ENCODE peak calls at places on chromosomes 2 and 18, in nine cellular contexts. S, I, E, Y, M, Q, A, F and W are unnamed samples. For H3K36me3, the result is how much of the 10 kb centered on the place peaks cover.

GRCh38 chr2:15780912-15781574 is 159.3 kb upstream of the MYCN start:
- DNase-seq in A (no peak), M (no peak), F (no peak), S (no peak), I (no peak), E (no peak), Q (no peak), Y (no peak), W (no peak)

GRCh38 chr18:48408727-48409590 is at the start of gene ZBTB7C:
- DNase-seq in F (no peak), A (peak), Q (no peak), Y (peak), I (peak), E (no peak), M (peak), S (no peak), W (peak)

GRCh38 chr2:107414376-107414775 is 412.3 kb upstream of the RGPD4 start:
- DNase-seq in I (no peak), F (no peak), M (no peak), Y (no peak), E (no peak), A (no peak), Q (no peak), S (no peak), W (no peak)

GRCh38 chr2:45793564-45793963 is 142.1 kb downstream of the PRKCE start:
- DNase-seq in F (no peak), Y (no peak), S (no peak), Q (no peak), E (no peak), I (no peak), M (no peak), A (no peak), W (no peak)

GRCh38 chr2:75424936-75425619 is 135.7 kb downstream of the EVA1A start:
- DNase-seq in F (peak), E (peak), S (no peak), I (peak), Q (peak), Y (no peak), M (no peak), A (no peak), W (no peak)

GRCh38 chr18:48809365-48809764 is 141.4 kb downstream of the SMAD7 start:
- DNase-seq in M (no peak), Y (no peak), E (no peak), S (no peak), A (no peak), I (no peak), Q (no peak), F (no peak), W (no peak)

GRCh38 chr2:175154670-175155082 is 13.3 kb downstream of the ATF2 start:
- DNase-seq in Y (no peak), A (no peak), S (no peak), Q (peak), M (no peak), E (peak), I (no peak), F (peak), W (no peak)

GRCh38 chr2:72108121-72108520 is 39.5 kb downstream of the CYP26B1 start:
- DNase-seq in A (no peak), Y (no peak), S (no peak), M (no peak), F (peak), E (peak), I (no peak), Q (no peak), W (no peak)

GRCh38 chr2:212721026-212721451 is 182.4 kb upstream of the ERBB4 start:
- DNase-seq in Y (no peak), A (peak), E (no peak), F (no peak), M (peak), I (no peak), Q (no peak), S (no peak), W (no peak)

GRCh38 chr2:106562232-106562631 is 75.1 kb downstream of the CD8B2 start:
- DNase-seq in Y (no peak), M (no peak), I (no peak), A (no peak), E (no peak), S (no peak), Q (peak), F (no peak), W (no peak)

GRCh38 chr2:21317131-21317530 is 193.4 kb downstream of the TDRD15 start:
- DNase-seq in M (no peak), Q (peak), F (no peak), S (peak), E (peak), I (no peak), A (no peak), Y (peak), W (peak)

GRCh38 chr2:191696001-191696400 is 18.1 kb downstream of the NABP1 start:
- DNase-seq in M (no peak), Y (peak), A (no peak), I (no peak), S (peak), E (peak), Q (peak), F (peak), W (peak)

GRCh38 chr2:116696223-116696622 is 1118.3 kb upstream of the DDX18 start:
- DNase-seq in A (no peak), E (peak), Q (no peak), Y (no peak), F (no peak), S (no peak), I (no peak), M (no peak), W (no peak)

GRCh38 chr2:188517549-188518255 is 226.0 kb downstream of the GULP1 start:
- DNase-seq in S (no peak), Y (no peak), M (no peak), Q (no peak), E (no peak), F (no peak), A (no peak), I (no peak), W (no peak)

GRCh38 chr2:159153463-159153862 is 133.0 kb downstream of the WDSUB1 start:
- DNase-seq in E (peak), M (no peak), I (no peak), A (no peak), S (no peak), F (no peak), Y (no peak), Q (no peak), W (no peak)

GRCh38 chr2:119462574-119462973 is 30.9 kb downstream of the TMEM37 start:
- DNase-seq in Y (no peak), S (no peak), A (no peak), E (no peak), Q (no peak), M (no peak), F (no peak), I (no peak), W (no peak)

GRCh38 chr2:16665746-16666452 is at the start of gene CYRIA:
- DNase-seq in S (peak), E (no peak), Y (peak), I (peak), F (no peak), M (peak), Q (no peak), A (peak), W (peak)

GRCh38 chr18:40346146-40346545 is 1608.9 kb upstream of the PIK3C3 start:
- DNase-seq in I (no peak), S (no peak), Q (peak), F (no peak), E (no peak), M (no peak), A (no peak), Y (no peak), W (no peak)

GRCh38 chr2:135009339-135009738 is 37.9 kb downstream of the MAP3K19 start:
- DNase-seq in M (no peak), Q (no peak), F (no peak), I (no peak), A (no peak), S (no peak), Y (no peak), E (no peak), W (no peak)

GRCh38 chr2:147149589-147150245 is 695.1 kb upstream of the ACVR2A start:
- DNase-seq in Q (peak), E (peak), F (peak), M (peak), S (no peak), A (no peak), Y (no peak), I (no peak), W (no peak)

GRCh38 chr2:223538920-223539440 is 63.2 kb downstream of the SCG2 start:
- DNase-seq in I (no peak), F (no peak), Q (peak), A (no peak), S (no peak), E (no peak), Y (no peak), M (no peak), W (peak)

GRCh38 chr2:173264603-173265366 is 89.9 kb upstream of the CDCA7 start:
- DNase-seq in A (no peak), M (no peak), F (no peak), Y (no peak), S (no peak), E (no peak), I (no peak), Q (no peak), W (no peak)

GRCh38 chr2:152730591-152731333 is 12.3 kb downstream of the ARL6IP6 start:
- DNase-seq in S (no peak), I (no peak), F (peak), Y (no peak), A (no peak), M (no peak), E (peak), Q (peak), W (no peak)

GRCh38 chr2:191499874-191500565 is 177.9 kb upstream of the NABP1 start:
- DNase-seq in S (no peak), E (no peak), I (no peak), Y (no peak), F (peak), A (no peak), Q (peak), M (no peak), W (no peak)

GRCh38 chr2:105121417-105121816 is 83.5 kb downstream of the MRPS9 start:
- DNase-seq in M (no peak), Y (no peak), F (no peak), A (no peak), I (no peak), E (no peak), Q (no peak), S (no peak), W (no peak)
- H3K4me3 ChIP-seq in M (no peak), Y (no peak), F (no peak), A (no peak), I (no peak), E (no peak), Q (no peak), S (no peak), W (no peak)

GRCh38 chr2:68100189-68100588 is 37.4 kb upstream of the C1D start:
- DNase-seq in Q (no peak), A (no peak), M (no peak), E (no peak), F (no peak), S (no peak), Y (no peak), I (no peak), W (no peak)
- H3K36me3 ChIP-seq in Q (under half), A (under half), M (under half), E (under half), F (under half), S (under half), Y (under half), I (under half), W (under half)

GRCh38 chr2:195477996-195478382 is 179.0 kb upstream of the SLC39A10 start:
- DNase-seq in S (no peak), F (no peak), I (no peak), Y (no peak), Q (no peak), M (no peak), A (no peak), E (no peak), W (no peak)
- H3K4me3 ChIP-seq in S (no peak), F (no peak), I (no peak), Y (no peak), Q (no peak), M (no peak), A (no peak), E (no peak), W (no peak)

GRCh38 chr2:227117027-227117426 is 47.0 kb downstream of the COL4A4 start:
- DNase-seq in A (no peak), F (no peak), Y (no peak), E (peak), M (no peak), Q (no peak), S (no peak), I (no peak), W (no peak)
- H3K36me3 ChIP-seq in A (half or more), F (under half), Y (under half), E (under half), M (under half), Q (under half), S (under half), I (under half), W (under half)

DNA sequence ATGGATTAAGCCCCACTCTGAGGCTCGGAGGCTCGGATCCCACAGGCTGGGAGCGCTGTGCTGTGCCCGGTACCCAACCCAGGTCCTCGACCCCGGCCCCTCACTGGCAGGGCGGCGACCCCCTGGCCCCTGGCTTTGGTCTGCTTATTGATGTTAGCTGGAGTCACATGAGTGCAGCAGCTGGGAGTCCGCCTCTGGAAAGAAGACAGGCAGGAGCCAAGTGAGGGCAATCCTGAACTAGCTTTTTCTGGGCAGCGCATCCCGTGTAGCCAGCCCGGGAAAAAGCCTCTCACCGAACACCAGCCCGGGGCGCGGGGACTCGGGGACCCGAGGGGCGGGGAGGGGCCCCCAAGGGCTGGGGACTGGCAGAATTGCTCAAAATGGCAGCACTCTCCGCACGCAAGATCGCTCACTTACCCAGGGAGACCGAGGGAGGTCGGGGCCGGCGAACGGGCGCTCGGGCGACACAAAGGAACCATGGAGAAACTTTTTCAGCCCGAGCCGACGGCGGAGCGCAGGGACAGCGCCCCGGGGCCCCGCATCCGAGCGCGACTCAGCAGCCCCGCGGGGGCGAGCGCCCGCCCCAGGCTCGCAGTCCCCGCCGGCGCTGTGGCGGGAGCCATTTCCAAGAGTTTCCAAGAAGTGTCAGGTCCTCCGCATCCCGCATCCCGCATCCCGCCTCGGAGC is 566 bp downstream of the TMEM200C start:
- DNase-seq in S (no peak), F (peak), I (peak), A (peak), M (peak), Q (peak), E (no peak), Y (peak), W (peak)
- H3K4me3 ChIP-seq in S (peak), F (peak), I (peak), A (peak), M (no peak), Q (no peak), E (peak), Y (no peak), W (peak)

DNA sequence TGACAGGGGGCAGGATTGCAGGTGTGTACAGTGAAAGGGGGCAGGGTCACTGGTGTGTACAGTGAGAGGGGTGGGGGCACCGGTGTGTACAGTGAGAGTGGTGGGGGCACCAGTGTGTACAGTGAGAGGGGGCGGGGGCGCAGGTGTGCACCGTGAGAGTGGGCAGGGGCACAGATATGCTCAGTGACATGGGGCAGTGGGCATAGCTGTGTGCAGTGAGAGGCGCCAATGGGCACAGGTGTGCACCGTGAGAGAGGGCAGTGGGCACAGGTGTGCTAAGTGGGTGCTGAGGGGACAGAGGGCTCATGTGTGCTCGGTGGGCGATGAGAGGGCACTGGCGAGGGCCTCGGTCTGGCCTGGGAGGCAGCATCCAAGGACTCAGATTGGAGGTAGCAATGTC is 63.0 kb downstream of the GREB1 start:
- DNase-seq in F (no peak), S (no peak), Y (no peak), I (no peak), M (peak), Q (no peak), A (no peak), E (no peak), W (no peak)
- H3K36me3 ChIP-seq in F (under half), S (under half), Y (under half), I (under half), M (under half), Q (under half), A (under half), E (under half), W (under half)